ENCODE peak calls at places on chromosomes 13 and 19, in seven cellular contexts. One of them, this sample, is unnamed. For H3K36me3 and H3K9me3, the result is how much of the 10 kb centered on the place peaks cover.

GRCh38 chr13:24208314-24208713 is 47.8 kb downstream of the SPATA13 start:
- DNase-seq in kidney: no peak
- DNase-seq in left ventricle myocardium inferior: no peak
- DNase-seq in GM23248: peak
- DNase-seq in CD4-positive, alpha-beta memory T cell: no peak
- DNase-seq in upper lobe of right lung: no peak
- DNase-seq in heart left ventricle: peak
- DNase-seq in this sample: no peak

GRCh38 chr13:81320516-81320915 is 979.6 kb upstream of the SPRY2 start:
- DNase-seq in GM23248: no peak
- DNase-seq in kidney: no peak
- DNase-seq in upper lobe of right lung: no peak
- DNase-seq in heart left ventricle: no peak
- DNase-seq in CD4-positive, alpha-beta memory T cell: no peak
- DNase-seq in left ventricle myocardium inferior: no peak
- DNase-seq in this sample: no peak

GRCh38 chr19:35569281-35569781 is 5.9 kb upstream of the ATP4A start:
- DNase-seq in left ventricle myocardium inferior: no peak
- DNase-seq in CD4-positive, alpha-beta memory T cell: no peak
- DNase-seq in heart left ventricle: no peak
- DNase-seq in GM23248: no peak
- DNase-seq in upper lobe of right lung: no peak
- DNase-seq in kidney: no peak
- DNase-seq in this sample: no peak

GRCh38 chr13:99179460-99179859 is 21.2 kb upstream of the UBAC2 start:
- DNase-seq in heart left ventricle: no peak
- DNase-seq in GM23248: no peak
- DNase-seq in upper lobe of right lung: no peak
- DNase-seq in kidney: no peak
- DNase-seq in left ventricle myocardium inferior: no peak
- DNase-seq in CD4-positive, alpha-beta memory T cell: no peak
- DNase-seq in this sample: no peak

GRCh38 chr19:37691881-37692504 is 27.6 kb downstream of the ZNF607 start:
- DNase-seq in GM23248: peak
- DNase-seq in kidney: peak
- DNase-seq in heart left ventricle: peak
- DNase-seq in upper lobe of right lung: peak
- DNase-seq in CD4-positive, alpha-beta memory T cell: peak
- DNase-seq in left ventricle myocardium inferior: peak
- DNase-seq in this sample: peak

GRCh38 chr13:50094615-50095293 is 79.5 kb downstream of the KCNRG start:
- DNase-seq in upper lobe of right lung: no peak
- DNase-seq in kidney: no peak
- DNase-seq in GM23248: peak
- DNase-seq in CD4-positive, alpha-beta memory T cell: no peak
- DNase-seq in heart left ventricle: no peak
- DNase-seq in left ventricle myocardium inferior: no peak
- DNase-seq in this sample: no peak

GRCh38 chr19:34490141-34490766 is 8.7 kb downstream of the WTIP start:
- DNase-seq in kidney: peak
- DNase-seq in left ventricle myocardium inferior: no peak
- DNase-seq in GM23248: no peak
- DNase-seq in upper lobe of right lung: no peak
- DNase-seq in heart left ventricle: no peak
- DNase-seq in CD4-positive, alpha-beta memory T cell: no peak
- DNase-seq in this sample: no peak

GRCh38 chr13:48334534-48335127 is 31.1 kb downstream of the RB1 start:
- DNase-seq in upper lobe of right lung: no peak
- DNase-seq in heart left ventricle: no peak
- DNase-seq in left ventricle myocardium inferior: no peak
- DNase-seq in CD4-positive, alpha-beta memory T cell: peak
- DNase-seq in GM23248: peak
- DNase-seq in kidney: no peak
- DNase-seq in this sample: peak

GRCh38 chr13:84946144-84946543 is 853.1 kb downstream of the SLITRK6 start:
- DNase-seq in GM23248: no peak
- DNase-seq in kidney: no peak
- DNase-seq in CD4-positive, alpha-beta memory T cell: no peak
- DNase-seq in heart left ventricle: no peak
- DNase-seq in left ventricle myocardium inferior: no peak
- DNase-seq in upper lobe of right lung: no peak
- DNase-seq in this sample: no peak

GRCh38 chr19:29483641-29483920 is 42.2 kb upstream of the VSTM2B start:
- DNase-seq in kidney: no peak
- DNase-seq in upper lobe of right lung: no peak
- DNase-seq in heart left ventricle: no peak
- DNase-seq in CD4-positive, alpha-beta memory T cell: no peak
- DNase-seq in GM23248: no peak
- DNase-seq in left ventricle myocardium inferior: no peak
- DNase-seq in this sample: no peak

GRCh38 chr19:38667552-38668205 is 20.2 kb downstream of the ACTN4 start:
- DNase-seq in GM23248: peak
- DNase-seq in CD4-positive, alpha-beta memory T cell: no peak
- DNase-seq in left ventricle myocardium inferior: no peak
- DNase-seq in upper lobe of right lung: no peak
- DNase-seq in kidney: peak
- DNase-seq in heart left ventricle: no peak
- DNase-seq in this sample: no peak

GRCh38 chr13:77696006-77696862 is 1.3 kb upstream of the SLAIN1 start:
- DNase-seq in kidney: no peak
- DNase-seq in left ventricle myocardium inferior: no peak
- DNase-seq in GM23248: no peak
- DNase-seq in CD4-positive, alpha-beta memory T cell: peak
- DNase-seq in upper lobe of right lung: no peak
- DNase-seq in heart left ventricle: no peak
- DNase-seq in this sample: no peak

GRCh38 chr13:49124693-49125304 is 95.3 kb upstream of the MLNR start:
- DNase-seq in left ventricle myocardium inferior: no peak
- DNase-seq in upper lobe of right lung: no peak
- DNase-seq in kidney: no peak
- DNase-seq in heart left ventricle: no peak
- DNase-seq in GM23248: no peak
- DNase-seq in CD4-positive, alpha-beta memory T cell: no peak
- DNase-seq in this sample: no peak

GRCh38 chr13:87128006-87128405 is 543.2 kb upstream of the SLITRK5 start:
- DNase-seq in heart left ventricle: no peak
- DNase-seq in GM23248: peak
- DNase-seq in upper lobe of right lung: no peak
- DNase-seq in kidney: no peak
- DNase-seq in CD4-positive, alpha-beta memory T cell: no peak
- DNase-seq in left ventricle myocardium inferior: no peak
- DNase-seq in this sample: no peak

GRCh38 chr13:32234914-32235313 is 80.2 kb downstream of the ZAR1L start:
- DNase-seq in left ventricle myocardium inferior: no peak
- DNase-seq in kidney: no peak
- DNase-seq in upper lobe of right lung: no peak
- DNase-seq in heart left ventricle: no peak
- DNase-seq in CD4-positive, alpha-beta memory T cell: peak
- DNase-seq in GM23248: no peak
- DNase-seq in this sample: no peak

GRCh38 chr13:27055501-27055900 is 116.1 kb downstream of the USP12 start:
- DNase-seq in upper lobe of right lung: no peak
- DNase-seq in GM23248: no peak
- DNase-seq in heart left ventricle: no peak
- DNase-seq in kidney: no peak
- DNase-seq in CD4-positive, alpha-beta memory T cell: no peak
- DNase-seq in left ventricle myocardium inferior: no peak
- DNase-seq in this sample: no peak

GRCh38 chr19:35304036-35304435 is 12.1 kb downstream of the MAG start:
- DNase-seq in CD4-positive, alpha-beta memory T cell: no peak
- DNase-seq in heart left ventricle: no peak
- DNase-seq in left ventricle myocardium inferior: no peak
- DNase-seq in kidney: no peak
- DNase-seq in GM23248: no peak
- DNase-seq in upper lobe of right lung: no peak
- DNase-seq in this sample: no peak

GRCh38 chr19:45423033-45423588 is 606 bp downstream of the ERCC1 start:
- DNase-seq in left ventricle myocardium inferior: no peak
- DNase-seq in heart left ventricle: no peak
- DNase-seq in kidney: no peak
- DNase-seq in upper lobe of right lung: no peak
- DNase-seq in CD4-positive, alpha-beta memory T cell: no peak
- DNase-seq in GM23248: no peak
- DNase-seq in this sample: no peak

GRCh38 chr19:33189453-33189852 is 4.7 kb upstream of the LRP3 start:
- DNase-seq in kidney: no peak
- DNase-seq in left ventricle myocardium inferior: no peak
- DNase-seq in CD4-positive, alpha-beta memory T cell: no peak
- DNase-seq in heart left ventricle: no peak
- DNase-seq in GM23248: no peak
- DNase-seq in upper lobe of right lung: no peak
- DNase-seq in this sample: no peak

GRCh38 chr19:4529924-4530522 is 5.0 kb downstream of the PLIN5 start:
- DNase-seq in CD4-positive, alpha-beta memory T cell: no peak
- DNase-seq in GM23248: no peak
- DNase-seq in left ventricle myocardium inferior: no peak
- DNase-seq in upper lobe of right lung: no peak
- DNase-seq in heart left ventricle: no peak
- DNase-seq in kidney: no peak
- DNase-seq in this sample: no peak

GRCh38 chr13:40245567-40245966 is 420.9 kb downstream of the FOXO1 start:
- DNase-seq in left ventricle myocardium inferior: no peak
- DNase-seq in heart left ventricle: no peak
- DNase-seq in CD4-positive, alpha-beta memory T cell: no peak
- DNase-seq in GM23248: no peak
- DNase-seq in upper lobe of right lung: no peak
- DNase-seq in kidney: no peak
- DNase-seq in this sample: no peak

GRCh38 chr19:28307460-28307859 is 905.5 kb downstream of the UQCRFS1 start:
- DNase-seq in left ventricle myocardium inferior: no peak
- DNase-seq in kidney: no peak
- DNase-seq in upper lobe of right lung: no peak
- DNase-seq in GM23248: peak
- DNase-seq in heart left ventricle: no peak
- DNase-seq in CD4-positive, alpha-beta memory T cell: no peak
- DNase-seq in this sample: no peak

GRCh38 chr13:67224148-67224846 is 5.8 kb downstream of the PCDH9 start:
- DNase-seq in upper lobe of right lung: peak
- DNase-seq in GM23248: peak
- DNase-seq in kidney: peak
- DNase-seq in left ventricle myocardium inferior: peak
- DNase-seq in heart left ventricle: peak
- DNase-seq in CD4-positive, alpha-beta memory T cell: peak
- DNase-seq in this sample: peak

GRCh38 chr13:42153371-42153770 is 104.9 kb downstream of the DGKH start:
- DNase-seq in heart left ventricle: no peak
- DNase-seq in upper lobe of right lung: no peak
- DNase-seq in left ventricle myocardium inferior: no peak
- DNase-seq in GM23248: no peak
- DNase-seq in CD4-positive, alpha-beta memory T cell: no peak
- DNase-seq in kidney: no peak
- DNase-seq in this sample: no peak

GRCh38 chr13:23778879-23779278 is 110.3 kb downstream of the MIPEP start:
- DNase-seq in CD4-positive, alpha-beta memory T cell: no peak
- DNase-seq in heart left ventricle: no peak
- DNase-seq in left ventricle myocardium inferior: no peak
- DNase-seq in GM23248: peak
- DNase-seq in upper lobe of right lung: no peak
- DNase-seq in kidney: no peak
- DNase-seq in this sample: no peak

GRCh38 chr13:100596516-100596915 is 7.9 kb upstream of the GGACT start:
- DNase-seq in CD4-positive, alpha-beta memory T cell: no peak
- DNase-seq in kidney: no peak
- DNase-seq in GM23248: no peak
- DNase-seq in heart left ventricle: no peak
- DNase-seq in left ventricle myocardium inferior: no peak
- DNase-seq in upper lobe of right lung: no peak
- DNase-seq in this sample: no peak

GRCh38 chr13:57666554-57666953 is 35.0 kb downstream of the PCDH17 start:
- DNase-seq in left ventricle myocardium inferior: no peak
- DNase-seq in upper lobe of right lung: no peak
- DNase-seq in heart left ventricle: no peak
- DNase-seq in GM23248: no peak
- DNase-seq in CD4-positive, alpha-beta memory T cell: no peak
- DNase-seq in kidney: no peak
- DNase-seq in this sample: no peak

GRCh38 chr19:918481-919156 is 1.5 kb downstream of the KISS1R start:
- DNase-seq in left ventricle myocardium inferior: no peak
- DNase-seq in upper lobe of right lung: peak
- DNase-seq in heart left ventricle: no peak
- DNase-seq in kidney: no peak
- DNase-seq in CD4-positive, alpha-beta memory T cell: no peak
- DNase-seq in GM23248: no peak
- DNase-seq in this sample: no peak

GRCh38 chr13:29654807-29655547 is 59.5 kb upstream of the SLC7A1 start:
- DNase-seq in GM23248: peak
- DNase-seq in upper lobe of right lung: no peak
- DNase-seq in heart left ventricle: peak
- DNase-seq in left ventricle myocardium inferior: no peak
- DNase-seq in CD4-positive, alpha-beta memory T cell: no peak
- DNase-seq in kidney: no peak
- DNase-seq in this sample: no peak

DNA sequence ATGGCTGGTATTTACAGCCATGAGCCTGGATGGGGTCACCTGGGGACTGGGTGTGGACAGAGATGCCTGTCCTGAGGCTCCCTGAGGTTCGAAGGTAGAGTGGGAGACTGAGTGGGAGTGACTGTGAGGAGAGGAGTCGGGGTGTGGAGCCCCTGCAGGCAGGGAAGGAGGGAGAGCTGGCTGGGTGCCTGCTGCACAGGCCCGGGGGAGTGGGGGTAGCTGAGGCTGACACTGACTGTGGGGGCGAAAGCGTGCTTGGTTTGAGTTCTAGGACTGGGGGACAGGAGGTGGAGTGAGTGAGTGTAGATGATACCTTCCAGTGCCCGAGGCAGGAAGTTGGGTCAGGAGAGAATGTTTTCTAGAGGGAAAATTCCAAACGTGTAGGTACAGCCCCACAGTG is 7.1 kb downstream of the RAB11B start:
- DNase-seq in CD4-positive, alpha-beta memory T cell: no peak
- DNase-seq in GM23248: no peak
- DNase-seq in heart left ventricle: no peak
- DNase-seq in left ventricle myocardium inferior: no peak
- DNase-seq in upper lobe of right lung: no peak
- DNase-seq in kidney: no peak
- DNase-seq in this sample: no peak
- H3K4me3 ChIP-seq in CD4-positive, alpha-beta memory T cell: no peak
- H3K4me3 ChIP-seq in GM23248: no peak
- H3K4me3 ChIP-seq in heart left ventricle: no peak
- H3K4me3 ChIP-seq in left ventricle myocardium inferior: no peak
- H3K4me3 ChIP-seq in upper lobe of right lung: no peak
- H3K4me3 ChIP-seq in kidney: no peak
- H3K4me3 ChIP-seq in this sample: no peak

GRCh38 chr19:43752287-43752875 is 2.4 kb downstream of the SMG9 start:
- DNase-seq in left ventricle myocardium inferior: no peak
- DNase-seq in CD4-positive, alpha-beta memory T cell: no peak
- DNase-seq in upper lobe of right lung: no peak
- DNase-seq in GM23248: no peak
- DNase-seq in kidney: no peak
- DNase-seq in heart left ventricle: no peak
- DNase-seq in this sample: no peak
- H3K36me3 ChIP-seq in left ventricle myocardium inferior: under half
- H3K36me3 ChIP-seq in CD4-positive, alpha-beta memory T cell: under half
- H3K36me3 ChIP-seq in upper lobe of right lung: under half
- H3K36me3 ChIP-seq in GM23248: under half
- H3K36me3 ChIP-seq in kidney: under half
- H3K36me3 ChIP-seq in heart left ventricle: under half
- H3K36me3 ChIP-seq in this sample: under half

GRCh38 chr19:22627526-22627925 is 6.6 kb upstream of the ZNF492 start:
- DNase-seq in upper lobe of right lung: peak
- DNase-seq in heart left ventricle: no peak
- DNase-seq in left ventricle myocardium inferior: no peak
- DNase-seq in GM23248: no peak
- DNase-seq in kidney: no peak
- DNase-seq in CD4-positive, alpha-beta memory T cell: no peak
- DNase-seq in this sample: no peak
- H3K9me3 ChIP-seq in upper lobe of right lung: under half
- H3K9me3 ChIP-seq in heart left ventricle: under half
- H3K9me3 ChIP-seq in left ventricle myocardium inferior: under half
- H3K9me3 ChIP-seq in GM23248: under half
- H3K9me3 ChIP-seq in kidney: under half
- H3K9me3 ChIP-seq in CD4-positive, alpha-beta memory T cell: under half
- H3K9me3 ChIP-seq in this sample: under half

GRCh38 chr13:73684286-73684685 is 449.9 kb downstream of the KLF12 start:
- DNase-seq in upper lobe of right lung: no peak
- DNase-seq in CD4-positive, alpha-beta memory T cell: no peak
- DNase-seq in kidney: no peak
- DNase-seq in heart left ventricle: no peak
- DNase-seq in left ventricle myocardium inferior: no peak
- DNase-seq in GM23248: no peak
- DNase-seq in this sample: no peak
- H3K4me3 ChIP-seq in upper lobe of right lung: no peak
- H3K4me3 ChIP-seq in CD4-positive, alpha-beta memory T cell: no peak
- H3K4me3 ChIP-seq in kidney: no peak
- H3K4me3 ChIP-seq in heart left ventricle: no peak
- H3K4me3 ChIP-seq in left ventricle myocardium inferior: no peak
- H3K4me3 ChIP-seq in GM23248: no peak
- H3K4me3 ChIP-seq in this sample: no peak

This sample was measured in prostate gland.